ENCODE peak calls at places on chromosome 3, in five cellular contexts. N, P, Q, O and X are unnamed samples.

GRCh38 chr3:196225086-196225485 is 8.8 kb downstream of the SLC51A start:
- DNase-seq in O (no peak), Q (no peak), N (no peak), P (no peak), X (no peak)

GRCh38 chr3:129549006-129549800 is 6.2 kb downstream of the H1-8 start:
- DNase-seq in P (peak; percentile 49), O (no peak), Q (no peak), N (no peak), X (no peak)

GRCh38 chr3:11059090-11059798 is 66.7 kb downstream of the SLC6A1 start:
- DNase-seq in O (no peak), Q (no peak), N (no peak), P (peak; percentile 88), X (peak; percentile 7)

GRCh38 chr3:193730976-193731375 is 138.0 kb downstream of the OPA1 start:
- DNase-seq in N (no peak), P (no peak), Q (no peak), O (no peak), X (no peak)

GRCh38 chr3:145183261-145183660 is 977.7 kb downstream of the PLOD2 start:
- DNase-seq in N (no peak), Q (no peak), P (no peak), O (no peak), X (no peak)

GRCh38 chr3:182803006-182803405 is 9.7 kb downstream of the ATP11B start:
- DNase-seq in O (no peak), N (no peak), P (no peak), Q (no peak), X (no peak)

GRCh38 chr3:149967067-149967685 is 3.5 kb downstream of the PFN2 start:
- DNase-seq in Q (no peak), O (no peak), N (no peak), P (peak; percentile 84), X (peak; percentile 71)

GRCh38 chr3:72155391-72156064 is 370.6 kb upstream of the PROK2 start:
- DNase-seq in O (no peak), P (peak; percentile 83), Q (no peak), N (no peak), X (no peak)

GRCh38 chr3:70433091-70433490 is 120.7 kb upstream of the MDFIC2 start:
- DNase-seq in N (no peak), P (peak; percentile 1), O (no peak), Q (no peak), X (no peak)

GRCh38 chr3:194095464-194095863 is 40.5 kb upstream of the HES1 start:
- DNase-seq in P (peak; percentile 50), N (no peak), Q (no peak), O (no peak), X (peak; percentile 41)

GRCh38 chr3:52153389-52154096 is 680 bp downstream of the POC1A start:
- DNase-seq in N (no peak), P (peak; percentile 67), O (no peak), Q (no peak), X (peak; percentile 17)

GRCh38 chr3:179677884-179678283 is 25.0 kb downstream of the USP13 start:
- DNase-seq in Q (no peak), N (no peak), O (no peak), P (no peak), X (no peak)

GRCh38 chr3:124258057-124258500 is 266.2 kb upstream of the ROPN1 start:
- DNase-seq in N (no peak), P (no peak), O (no peak), Q (no peak), X (no peak)

GRCh38 chr3:187955076-187955952 is 198.6 kb upstream of the LPP start:
- DNase-seq in O (no peak), P (peak; percentile 58), N (no peak), Q (no peak), X (no peak)

GRCh38 chr3:79414821-79415220 is 353.0 kb downstream of the ROBO1 start:
- DNase-seq in N (no peak), P (peak; percentile 16), Q (no peak), O (no peak), X (no peak)